ENCODE peak calls at places on chromosome 21, in four cellular contexts. One of them, this sample, is unnamed.

GRCh38 chr21:45253180-45253579 is 34.5 kb downstream of the POFUT2 start:
- DNase-seq in GM23248: peak
- DNase-seq in MM.1S: no peak
- DNase-seq in PC-3: peak
- DNase-seq in this sample: no peak

GRCh38 chr21:46424062-46424591 is 34.6 kb upstream of the DIP2A start:
- DNase-seq in GM23248: no peak
- DNase-seq in MM.1S: no peak
- DNase-seq in PC-3: no peak
- DNase-seq in this sample: no peak

GRCh38 chr21:33852495-33852894 is 63.1 kb downstream of the ATP5PO start:
- DNase-seq in GM23248: no peak
- DNase-seq in MM.1S: no peak
- DNase-seq in PC-3: no peak
- DNase-seq in this sample: no peak

GRCh38 chr21:46066843-46067331 is 31.0 kb upstream of the COL6A2 start:
- DNase-seq in GM23248: peak
- DNase-seq in MM.1S: no peak
- DNase-seq in PC-3: no peak
- DNase-seq in this sample: no peak

GRCh38 chr21:33394260-33394659 is 9.0 kb upstream of the IFNGR2 start:
- DNase-seq in GM23248: peak
- DNase-seq in MM.1S: peak
- DNase-seq in PC-3: no peak
- DNase-seq in this sample: no peak

GRCh38 chr21:45944601-45945000 is 37.0 kb upstream of the COL6A1 start:
- DNase-seq in GM23248: no peak
- DNase-seq in MM.1S: no peak
- DNase-seq in PC-3: no peak
- DNase-seq in this sample: no peak

GRCh38 chr21:45228171-45228641 is 59.5 kb downstream of the POFUT2 start:
- DNase-seq in GM23248: peak
- DNase-seq in MM.1S: no peak
- DNase-seq in PC-3: peak
- DNase-seq in this sample: no peak

GRCh38 chr21:31673513-31673912 is 14.0 kb downstream of the SOD1 start:
- DNase-seq in GM23248: no peak
- DNase-seq in MM.1S: no peak
- DNase-seq in PC-3: no peak
- DNase-seq in this sample: no peak

GRCh38 chr21:45460611-45461368 is 55.8 kb downstream of the COL18A1 start:
- DNase-seq in GM23248: peak
- DNase-seq in MM.1S: no peak
- DNase-seq in PC-3: peak
- DNase-seq in this sample: no peak

GRCh38 chr21:34544032-34544496 is 32.1 kb upstream of the KCNE1 start:
- DNase-seq in GM23248: peak
- DNase-seq in MM.1S: peak
- DNase-seq in PC-3: peak
- DNase-seq in this sample: peak

GRCh38 chr21:34018910-34019309 is 54.5 kb upstream of the MRPS6 start:
- DNase-seq in GM23248: no peak
- DNase-seq in MM.1S: peak
- DNase-seq in PC-3: no peak
- DNase-seq in this sample: no peak

GRCh38 chr21:34843562-34843961 is 174.8 kb downstream of the CLIC6 start:
- DNase-seq in GM23248: no peak
- DNase-seq in MM.1S: no peak
- DNase-seq in PC-3: no peak
- DNase-seq in this sample: no peak

GRCh38 chr21:18646114-18646513 is 242.5 kb upstream of the TMPRSS15 start:
- DNase-seq in GM23248: no peak
- DNase-seq in MM.1S: peak
- DNase-seq in PC-3: no peak
- DNase-seq in this sample: no peak

GRCh38 chr21:24050233-24050632 is 1557.0 kb downstream of the MRPL39 start:
- DNase-seq in GM23248: no peak
- DNase-seq in MM.1S: no peak
- DNase-seq in PC-3: no peak
- DNase-seq in this sample: no peak

GRCh38 chr21:14121719-14122118 is 89.0 kb downstream of the LIPI start:
- DNase-seq in GM23248: no peak
- DNase-seq in MM.1S: no peak
- DNase-seq in PC-3: no peak
- DNase-seq in this sample: no peak

GRCh38 chr21:45256912-45257672 is 30.6 kb downstream of the POFUT2 start:
- DNase-seq in GM23248: no peak
- DNase-seq in MM.1S: no peak
- DNase-seq in PC-3: no peak
- DNase-seq in this sample: no peak

GRCh38 chr21:15415541-15416261 is 314.1 kb upstream of the USP25 start:
- DNase-seq in GM23248: peak
- DNase-seq in MM.1S: no peak
- DNase-seq in PC-3: no peak
- DNase-seq in this sample: no peak

GRCh38 chr21:46151989-46152938 is 3.1 kb downstream of the FTCD start:
- DNase-seq in GM23248: no peak
- DNase-seq in MM.1S: no peak
- DNase-seq in PC-3: no peak
- DNase-seq in this sample: no peak

GRCh38 chr21:31161157-31161556 is 122.9 kb upstream of the KRTAP19-8 start:
- DNase-seq in GM23248: peak
- DNase-seq in MM.1S: no peak
- DNase-seq in PC-3: no peak
- DNase-seq in this sample: peak

GRCh38 chr21:29018540-29018939 is 609 bp downstream of the RWDD2B start:
- DNase-seq in GM23248: peak
- DNase-seq in MM.1S: no peak
- DNase-seq in PC-3: peak
- DNase-seq in this sample: no peak

GRCh38 chr21:29022141-29022540 is 2.3 kb upstream of the USP16 start:
- DNase-seq in GM23248: peak
- DNase-seq in MM.1S: no peak
- DNase-seq in PC-3: peak
- DNase-seq in this sample: no peak

GRCh38 chr21:29017639-29018237 is 1.4 kb downstream of the RWDD2B start:
- DNase-seq in GM23248: peak
- DNase-seq in MM.1S: no peak
- DNase-seq in PC-3: no peak
- DNase-seq in this sample: no peak
- H3K4me3 ChIP-seq in GM23248: peak
- H3K4me3 ChIP-seq in MM.1S: peak
- H3K4me3 ChIP-seq in PC-3: peak
- H3K4me3 ChIP-seq in this sample: peak

GRCh38 chr21:39120876-39121599 is 62.2 kb downstream of the PSMG1 start:
- DNase-seq in GM23248: no peak
- DNase-seq in MM.1S: no peak
- DNase-seq in PC-3: no peak
- DNase-seq in this sample: peak

GRCh38 chr21:39118604-39119215 is 64.5 kb downstream of the PSMG1 start:
- DNase-seq in GM23248: no peak
- DNase-seq in MM.1S: no peak
- DNase-seq in PC-3: no peak
- DNase-seq in this sample: no peak

GRCh38 chr21:39119696-39120290 is 63.5 kb downstream of the PSMG1 start:
- DNase-seq in GM23248: no peak
- DNase-seq in MM.1S: no peak
- DNase-seq in PC-3: no peak
- DNase-seq in this sample: no peak

GRCh38 chr21:39123375-39123774 is 59.9 kb downstream of the PSMG1 start:
- DNase-seq in GM23248: no peak
- DNase-seq in MM.1S: no peak
- DNase-seq in PC-3: no peak
- DNase-seq in this sample: no peak

GRCh38 chr21:39121600-39122355 is 61.5 kb downstream of the PSMG1 start:
- DNase-seq in GM23248: no peak
- DNase-seq in MM.1S: peak
- DNase-seq in PC-3: peak
- DNase-seq in this sample: no peak
- TF ChIP-seq EZH2phosphoT487 in GM23248: no peak
- TF ChIP-seq EZH2phosphoT487 in MM.1S: no peak
- TF ChIP-seq EZH2phosphoT487 in PC-3: no peak
- TF ChIP-seq EZH2phosphoT487 in this sample: no peak

GRCh38 chr21:36478207-36478701 is 1.7 kb downstream of the CLDN14 start:
- DNase-seq in GM23248: peak
- DNase-seq in MM.1S: no peak
- DNase-seq in PC-3: peak
- DNase-seq in this sample: no peak
- H3K4me3 ChIP-seq in GM23248: peak
- H3K4me3 ChIP-seq in MM.1S: no peak
- H3K4me3 ChIP-seq in PC-3: peak
- H3K4me3 ChIP-seq in this sample: no peak

GRCh38 chr21:41680444-41681335 is 86.2 kb downstream of the RIPK4 start:
- DNase-seq in GM23248: no peak
- DNase-seq in MM.1S: peak
- DNase-seq in PC-3: peak
- DNase-seq in this sample: peak

GRCh38 chr21:41676198-41676597 is 90.7 kb downstream of the RIPK4 start:
- DNase-seq in GM23248: no peak
- DNase-seq in MM.1S: no peak
- DNase-seq in PC-3: no peak
- DNase-seq in this sample: no peak

GRCh38 chr21:41677671-41678015 is 89.2 kb downstream of the RIPK4 start:
- DNase-seq in GM23248: no peak
- DNase-seq in MM.1S: no peak
- DNase-seq in PC-3: peak
- DNase-seq in this sample: no peak

GRCh38 chr21:41678944-41679343 is 87.9 kb downstream of the RIPK4 start:
- DNase-seq in GM23248: peak
- DNase-seq in MM.1S: peak
- DNase-seq in PC-3: peak
- DNase-seq in this sample: peak

GRCh38 chr21:41678016-41678935 is 88.6 kb downstream of the RIPK4 start:
- DNase-seq in GM23248: peak
- DNase-seq in MM.1S: no peak
- DNase-seq in PC-3: peak
- DNase-seq in this sample: peak
- TF ChIP-seq EZH2phosphoT487 in GM23248: no peak
- TF ChIP-seq EZH2phosphoT487 in MM.1S: no peak
- TF ChIP-seq EZH2phosphoT487 in PC-3: no peak
- TF ChIP-seq EZH2phosphoT487 in this sample: no peak

GRCh38 chr21:36260030-36260787 is 59.8 kb upstream of the MORC3 start:
- DNase-seq in GM23248: peak
- DNase-seq in MM.1S: peak
- DNase-seq in PC-3: peak
- DNase-seq in this sample: peak
- H3K4me3 ChIP-seq in GM23248: peak
- H3K4me3 ChIP-seq in MM.1S: peak
- H3K4me3 ChIP-seq in PC-3: peak
- H3K4me3 ChIP-seq in this sample: no peak

DNA sequence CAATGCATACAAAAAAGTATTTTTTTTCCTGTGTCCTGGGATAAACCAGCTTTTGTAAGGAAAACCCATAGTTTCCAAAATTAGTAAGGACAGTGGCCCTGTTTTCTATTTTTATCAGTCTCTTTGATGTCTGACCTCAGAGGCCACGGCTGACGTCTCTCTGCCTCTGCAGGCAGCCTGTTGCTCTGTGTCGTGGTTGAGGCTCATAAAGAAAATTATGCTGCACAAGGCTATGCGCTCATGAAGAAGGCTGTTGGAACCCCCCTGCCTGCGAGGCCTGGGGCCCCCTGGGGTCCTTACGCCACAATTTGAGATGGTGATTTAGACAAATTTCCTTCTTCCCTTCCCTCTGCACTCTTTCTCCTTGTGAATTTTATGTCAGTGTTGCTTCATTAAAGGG is 48.9 kb downstream of the AGPAT3 start:
- DNase-seq in GM23248: no peak
- DNase-seq in MM.1S: no peak
- DNase-seq in PC-3: no peak
- DNase-seq in this sample: no peak
- TF ChIP-seq EZH2phosphoT487 in GM23248: no peak
- TF ChIP-seq EZH2phosphoT487 in MM.1S: no peak
- TF ChIP-seq EZH2phosphoT487 in PC-3: no peak
- TF ChIP-seq EZH2phosphoT487 in this sample: no peak

DNA sequence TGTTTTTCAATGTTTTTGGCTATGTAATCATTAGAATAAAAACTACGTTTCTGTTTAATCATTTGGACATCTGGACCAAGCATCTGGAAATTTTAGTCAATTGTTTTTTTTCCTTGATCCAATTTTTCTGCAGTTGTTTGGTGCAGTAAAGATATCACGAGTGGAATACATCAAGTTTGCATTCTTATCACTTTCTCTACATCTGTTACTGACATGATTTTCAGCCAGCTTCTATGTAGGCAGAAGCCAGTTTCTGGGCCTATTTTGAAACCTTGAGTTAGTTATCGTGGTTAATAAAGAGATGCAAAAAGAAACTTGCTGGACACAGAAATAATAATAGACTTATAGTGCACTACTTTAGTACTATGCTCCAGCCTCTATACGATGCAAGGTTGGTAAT is 277.9 kb upstream of the ADAMTS5 start:
- DNase-seq in GM23248: no peak
- DNase-seq in MM.1S: no peak
- DNase-seq in PC-3: no peak
- DNase-seq in this sample: no peak
- H3K4me3 ChIP-seq in GM23248: no peak
- H3K4me3 ChIP-seq in MM.1S: no peak
- H3K4me3 ChIP-seq in PC-3: no peak
- H3K4me3 ChIP-seq in this sample: no peak

GRCh38 chr21:41419921-41420862 is 5.8 kb upstream of the MX1 start:
- DNase-seq in GM23248: peak
- DNase-seq in MM.1S: peak
- DNase-seq in PC-3: peak
- DNase-seq in this sample: peak
- TF ChIP-seq EZH2phosphoT487 in GM23248: no peak
- TF ChIP-seq EZH2phosphoT487 in MM.1S: no peak
- TF ChIP-seq EZH2phosphoT487 in PC-3: no peak
- TF ChIP-seq EZH2phosphoT487 in this sample: no peak

GRCh38 chr21:26125433-26126167 is 45.0 kb downstream of the APP start:
- DNase-seq in GM23248: no peak
- DNase-seq in MM.1S: no peak
- DNase-seq in PC-3: no peak
- DNase-seq in this sample: no peak

GRCh38 chr21:26126168-26126553 is 44.4 kb downstream of the APP start:
- DNase-seq in GM23248: no peak
- DNase-seq in MM.1S: no peak
- DNase-seq in PC-3: no peak
- DNase-seq in this sample: no peak

GRCh38 chr21:26123012-26123411 is 47.6 kb downstream of the APP start:
- DNase-seq in GM23248: no peak
- DNase-seq in MM.1S: no peak
- DNase-seq in PC-3: no peak
- DNase-seq in this sample: no peak

GRCh38 chr21:26124896-26125295 is 45.7 kb downstream of the APP start:
- DNase-seq in GM23248: no peak
- DNase-seq in MM.1S: no peak
- DNase-seq in PC-3: no peak
- DNase-seq in this sample: no peak

DNA sequence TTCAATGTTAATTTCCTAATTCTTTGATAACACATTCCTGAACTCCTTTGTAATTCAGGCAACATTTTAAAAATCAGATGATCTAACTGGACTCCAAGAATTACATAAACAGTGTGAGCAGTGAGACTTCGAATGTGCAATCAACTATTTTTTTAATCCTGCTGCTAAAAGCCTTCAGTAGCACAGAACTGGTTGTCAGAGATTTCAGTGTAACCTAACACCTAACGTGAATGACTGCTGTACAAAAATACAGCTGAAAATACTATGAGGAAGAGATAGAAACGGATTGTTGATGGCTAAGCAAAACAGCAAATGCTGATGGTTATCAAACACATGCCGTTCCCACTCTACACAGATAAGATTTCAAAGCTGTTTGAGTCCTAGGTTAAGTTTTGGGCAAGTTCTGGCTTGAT is 46.1 kb downstream of the APP start:
- DNase-seq in GM23248: peak
- DNase-seq in MM.1S: no peak
- DNase-seq in PC-3: no peak
- DNase-seq in this sample: no peak
- H3K4me3 ChIP-seq in GM23248: peak
- H3K4me3 ChIP-seq in MM.1S: no peak
- H3K4me3 ChIP-seq in PC-3: no peak
- H3K4me3 ChIP-seq in this sample: no peak